ENCODE peak calls at places on chromosomes 4 and X, in five cellular contexts. One of them, this sample, is unnamed.

GRCh38 chr4:12724520-12724919 is 759.6 kb downstream of the RAB28 start:
- DNase-seq in K562: no peak
- DNase-seq in upper lobe of right lung: no peak
- DNase-seq in ascending aorta: no peak
- DNase-seq in tibial nerve: no peak
- DNase-seq in this sample: peak; percentile 30

GRCh38 chr4:1661695-1662094 is 22.4 kb downstream of the FAM53A start:
- DNase-seq in tibial nerve: no peak
- DNase-seq in upper lobe of right lung: no peak
- DNase-seq in K562: no peak
- DNase-seq in ascending aorta: no peak
- DNase-seq in this sample: no peak

GRCh38 chrX:135974279-135974856 is 580 bp upstream of the MMGT1 start:
- DNase-seq in upper lobe of right lung: peak; percentile 87
- DNase-seq in tibial nerve: peak; percentile 61
- DNase-seq in K562: no peak
- DNase-seq in ascending aorta: no peak
- DNase-seq in this sample: peak; percentile 86

GRCh38 chr4:87937523-87937922 is 38.0 kb upstream of the SPP1 start:
- DNase-seq in tibial nerve: no peak
- DNase-seq in ascending aorta: no peak
- DNase-seq in upper lobe of right lung: no peak
- DNase-seq in K562: no peak
- DNase-seq in this sample: no peak

GRCh38 chr4:148778980-148779675 is 336.9 kb upstream of the NR3C2 start:
- DNase-seq in ascending aorta: no peak
- DNase-seq in tibial nerve: no peak
- DNase-seq in upper lobe of right lung: no peak
- DNase-seq in K562: no peak
- DNase-seq in this sample: no peak

GRCh38 chr4:119149110-119149509 is 13.5 kb downstream of the MYOZ2 start:
- DNase-seq in tibial nerve: no peak
- DNase-seq in ascending aorta: no peak
- DNase-seq in upper lobe of right lung: no peak
- DNase-seq in K562: no peak
- DNase-seq in this sample: peak; percentile 10

GRCh38 chr4:122826596-122827257 is at the start of gene FGF2:
- DNase-seq in ascending aorta: peak; percentile 9
- DNase-seq in upper lobe of right lung: peak; percentile 69
- DNase-seq in K562: peak; percentile 60
- DNase-seq in tibial nerve: peak; percentile 54
- DNase-seq in this sample: peak; percentile 76

GRCh38 chr4:82371398-82371972 is 2.3 kb downstream of the HNRNPD start:
- DNase-seq in upper lobe of right lung: no peak
- DNase-seq in tibial nerve: no peak
- DNase-seq in K562: peak; percentile 59
- DNase-seq in ascending aorta: no peak
- DNase-seq in this sample: no peak

GRCh38 chr4:11931266-11931665 is 502.6 kb upstream of the HS3ST1 start:
- DNase-seq in tibial nerve: no peak
- DNase-seq in ascending aorta: no peak
- DNase-seq in K562: no peak
- DNase-seq in upper lobe of right lung: no peak
- DNase-seq in this sample: no peak

GRCh38 chr4:2059034-2059725 is at the start of gene NAT8L:
- DNase-seq in upper lobe of right lung: no peak
- DNase-seq in tibial nerve: no peak
- DNase-seq in ascending aorta: no peak
- DNase-seq in K562: peak; percentile 84
- DNase-seq in this sample: peak; percentile 83

GRCh38 chr4:6794189-6794588 is 11.7 kb downstream of the KIAA0232 start:
- DNase-seq in ascending aorta: no peak
- DNase-seq in K562: no peak
- DNase-seq in tibial nerve: no peak
- DNase-seq in upper lobe of right lung: no peak
- DNase-seq in this sample: no peak

GRCh38 chr4:6799091-6799490 is 16.6 kb downstream of the KIAA0232 start:
- DNase-seq in K562: no peak
- DNase-seq in ascending aorta: no peak
- DNase-seq in tibial nerve: no peak
- DNase-seq in upper lobe of right lung: no peak
- DNase-seq in this sample: no peak

DNA sequence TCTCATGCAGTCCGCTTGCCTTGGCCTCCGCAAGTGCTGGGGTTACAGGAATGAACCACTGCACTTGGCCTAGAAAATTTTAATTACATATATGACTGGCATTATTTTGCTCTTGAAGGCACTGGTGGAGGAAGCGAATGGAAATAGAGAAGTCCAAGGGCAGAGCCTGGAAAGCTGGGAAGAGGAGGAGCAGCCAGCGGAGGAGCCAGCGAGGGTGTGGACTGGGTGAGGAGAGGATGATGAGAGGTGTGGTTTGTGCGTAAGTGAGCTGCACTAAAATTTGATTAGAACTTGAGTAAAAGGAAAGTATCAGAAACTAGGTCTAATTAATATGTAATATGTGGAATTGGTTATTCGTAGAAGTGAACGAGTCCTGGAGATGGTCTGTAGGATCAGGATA is 13.3 kb downstream of the KIAA0232 start:
- DNase-seq in K562: no peak
- DNase-seq in ascending aorta: no peak
- DNase-seq in tibial nerve: no peak
- DNase-seq in upper lobe of right lung: no peak
- DNase-seq in this sample: no peak
- H3K4me1 ChIP-seq in K562: no peaks in the 10 kb centered on the region
- H3K4me1 ChIP-seq in ascending aorta: no peaks in the 10 kb centered on the region
- H3K4me1 ChIP-seq in tibial nerve: no peaks in the 10 kb centered on the region
- H3K4me1 ChIP-seq in upper lobe of right lung: peaks cover 9% of the 10 kb centered on the region
- H3K4me1 ChIP-seq in this sample: no peaks in the 10 kb centered on the region

DNA sequence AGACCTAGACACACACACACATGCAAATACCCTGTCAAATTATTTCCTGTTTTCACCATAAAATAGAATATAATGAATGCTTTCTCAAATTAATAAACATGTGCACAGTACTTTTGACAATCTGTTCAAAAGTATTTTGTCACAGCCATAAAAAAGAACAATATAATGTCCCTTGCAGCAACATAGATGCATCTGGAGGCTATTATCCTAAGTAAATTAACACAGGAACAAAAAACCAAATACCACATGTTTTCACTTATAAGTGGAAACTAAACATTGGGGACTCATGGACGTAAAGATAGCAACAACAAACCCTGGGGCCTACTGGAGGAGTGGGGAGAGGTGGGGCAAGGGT is 15.5 kb downstream of the RAB40A start:
- DNase-seq in K562: no peak
- DNase-seq in upper lobe of right lung: no peak
- DNase-seq in ascending aorta: no peak
- DNase-seq in tibial nerve: no peak
- DNase-seq in this sample: no peak
- H3K27ac ChIP-seq in K562: no peak overlapping the region
- H3K27ac ChIP-seq in upper lobe of right lung: no peak overlapping the region
- H3K27ac ChIP-seq in ascending aorta: no peak overlapping the region
- H3K27ac ChIP-seq in tibial nerve: no peak overlapping the region
- H3K27ac ChIP-seq in this sample: no peak overlapping the region

GRCh38 chr4:8268901-8269534 is 536 bp upstream of the HTRA3 start:
- DNase-seq in tibial nerve: no peak
- DNase-seq in ascending aorta: no peak
- DNase-seq in upper lobe of right lung: no peak
- DNase-seq in K562: no peak
- DNase-seq in this sample: no peak
- H3K4me1 ChIP-seq in tibial nerve: no peaks in the 10 kb centered on the region
- H3K4me1 ChIP-seq in ascending aorta: peaks cover 15% of the 10 kb centered on the region
- H3K4me1 ChIP-seq in upper lobe of right lung: peaks cover 23% of the 10 kb centered on the region
- H3K4me1 ChIP-seq in K562: peaks cover 30% of the 10 kb centered on the region
- H3K4me1 ChIP-seq in this sample: peaks cover 19% of the 10 kb centered on the region

DNA sequence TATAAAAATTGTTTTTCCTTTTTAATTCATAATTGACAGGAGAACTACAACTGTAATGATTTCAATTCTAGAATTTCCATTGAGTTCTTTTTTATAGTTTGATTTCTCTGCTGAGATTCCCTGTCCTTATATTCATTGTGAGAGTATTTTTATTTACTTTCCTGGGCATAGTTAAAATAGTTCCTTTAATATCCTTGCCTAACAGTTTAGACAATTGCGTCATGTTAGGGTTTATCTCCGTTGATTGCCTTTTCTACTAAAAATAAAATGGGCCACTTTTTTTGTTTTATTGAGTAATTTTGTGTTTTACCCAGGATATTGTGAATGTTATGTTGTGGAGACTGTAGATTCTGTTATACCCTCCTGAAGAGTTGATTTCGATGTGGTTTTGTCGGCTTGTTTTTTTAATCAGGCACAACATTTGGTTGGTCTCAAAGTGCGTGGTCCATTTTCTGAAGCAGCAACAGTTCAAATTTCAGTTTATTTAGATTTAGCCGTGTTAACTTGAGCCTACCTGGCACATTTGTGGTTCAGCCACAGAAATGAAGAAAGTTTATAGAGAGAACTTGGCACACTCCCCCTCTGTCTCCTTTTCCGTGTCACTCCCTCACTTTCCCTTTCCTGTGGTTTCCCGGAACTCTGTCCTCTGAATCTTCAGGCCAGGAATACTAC is 16.0 kb upstream of the PRRG1 start:
- DNase-seq in upper lobe of right lung: no peak
- DNase-seq in K562: no peak
- DNase-seq in tibial nerve: no peak
- DNase-seq in ascending aorta: no peak
- DNase-seq in this sample: peak; percentile 43
- H3K27ac ChIP-seq in upper lobe of right lung: no peak overlapping the region
- H3K27ac ChIP-seq in K562: no peak overlapping the region
- H3K27ac ChIP-seq in tibial nerve: no peak overlapping the region
- H3K27ac ChIP-seq in ascending aorta: no peak overlapping the region
- H3K27ac ChIP-seq in this sample: no peak overlapping the region

DNA sequence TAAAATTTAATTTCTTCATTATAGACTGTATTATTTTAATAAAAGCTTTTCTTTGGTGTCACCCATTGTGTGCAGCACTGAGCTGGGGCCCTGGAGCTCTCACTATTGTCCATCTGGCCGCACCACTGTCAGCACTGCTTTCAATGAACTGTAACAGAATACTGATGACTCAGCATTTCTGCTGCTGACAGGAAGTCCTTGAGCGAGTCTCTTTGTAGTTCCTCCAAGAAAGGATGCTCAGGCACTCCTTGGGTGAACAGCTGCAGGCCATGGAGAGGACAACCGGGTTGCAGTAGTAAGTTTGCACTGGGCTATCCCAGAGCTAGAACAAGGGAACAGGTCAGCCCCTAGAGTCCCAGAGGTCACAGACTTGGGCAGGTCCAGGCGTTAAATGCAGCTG is 81.6 kb downstream of the SORBS2 start:
- DNase-seq in tibial nerve: no peak
- DNase-seq in ascending aorta: no peak
- DNase-seq in K562: peak; percentile 11
- DNase-seq in upper lobe of right lung: no peak
- DNase-seq in this sample: peak; percentile 71
- H3K4me1 ChIP-seq in tibial nerve: no peaks in the 10 kb centered on the region
- H3K4me1 ChIP-seq in ascending aorta: peaks cover 37% of the 10 kb centered on the region
- H3K4me1 ChIP-seq in K562: no peaks in the 10 kb centered on the region
- H3K4me1 ChIP-seq in upper lobe of right lung: peaks cover 4% of the 10 kb centered on the region
- H3K4me1 ChIP-seq in this sample: peaks cover 9% of the 10 kb centered on the region

DNA sequence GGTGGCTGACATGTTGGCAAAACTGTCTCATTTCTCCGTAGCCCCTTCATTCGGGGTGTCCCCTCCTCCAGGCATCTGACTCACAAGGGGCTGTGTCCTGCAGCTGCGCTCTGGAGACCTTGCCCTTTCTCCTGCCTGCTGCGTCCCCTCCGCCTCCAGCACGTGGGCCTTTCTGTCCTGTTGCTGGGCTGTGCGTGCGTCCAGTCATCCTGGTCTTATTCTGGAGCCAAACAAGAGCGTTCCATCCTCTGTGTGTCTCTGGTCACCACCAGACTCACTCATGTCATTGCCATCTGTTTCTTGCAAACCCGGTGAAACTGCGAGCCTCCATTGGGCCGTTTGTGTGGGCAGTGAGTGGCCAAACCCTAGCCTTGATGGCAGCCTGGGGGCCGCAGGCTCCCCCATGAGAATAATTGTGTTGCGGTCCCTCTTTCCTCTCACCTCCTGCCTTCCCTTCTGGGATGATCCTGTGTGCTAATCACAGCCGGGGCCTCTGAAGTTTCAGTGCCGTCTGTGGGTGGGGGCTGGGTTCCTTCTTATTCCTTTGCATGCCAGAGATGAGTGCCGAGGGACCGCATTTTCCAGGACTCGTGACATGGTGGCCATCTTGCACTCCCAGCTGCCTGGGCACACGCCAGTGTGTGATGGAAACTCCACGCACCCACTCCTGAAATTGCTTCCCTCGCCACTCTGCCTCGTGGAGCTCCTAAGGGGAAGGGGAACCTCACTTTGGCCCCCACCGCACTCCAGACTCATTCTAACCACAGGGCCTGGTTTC is 89.2 kb downstream of the SORCS2 start:
- DNase-seq in ascending aorta: no peak
- DNase-seq in upper lobe of right lung: no peak
- DNase-seq in tibial nerve: no peak
- DNase-seq in K562: no peak
- DNase-seq in this sample: no peak
- H3K27ac ChIP-seq in ascending aorta: no peak overlapping the region
- H3K27ac ChIP-seq in upper lobe of right lung: no peak overlapping the region
- H3K27ac ChIP-seq in tibial nerve: peak overlapping the region; percentile 51
- H3K27ac ChIP-seq in K562: no peak overlapping the region
- H3K27ac ChIP-seq in this sample: no peak overlapping the region

GRCh38 chrX:37883196-37883595 is 35.8 kb upstream of the DYNLT3 start:
- DNase-seq in ascending aorta: no peak
- DNase-seq in K562: no peak
- DNase-seq in upper lobe of right lung: no peak
- DNase-seq in tibial nerve: no peak
- DNase-seq in this sample: no peak
- H3K4me1 ChIP-seq in ascending aorta: no peaks in the 10 kb centered on the region
- H3K4me1 ChIP-seq in K562: no peaks in the 10 kb centered on the region
- H3K4me1 ChIP-seq in upper lobe of right lung: no peaks in the 10 kb centered on the region
- H3K4me1 ChIP-seq in tibial nerve: no peaks in the 10 kb centered on the region
- H3K4me1 ChIP-seq in this sample: no peaks in the 10 kb centered on the region

GRCh38 chrX:2320580-2321327 is 180.0 kb downstream of the DHRSX start:
- DNase-seq in upper lobe of right lung: peak; percentile 78
- DNase-seq in tibial nerve: peak; percentile 14
- DNase-seq in ascending aorta: no peak
- DNase-seq in K562: no peak
- DNase-seq in this sample: peak; percentile 75

GRCh38 chrX:2318371-2318770 is 182.4 kb downstream of the DHRSX start:
- DNase-seq in K562: no peak
- DNase-seq in ascending aorta: no peak
- DNase-seq in upper lobe of right lung: no peak
- DNase-seq in tibial nerve: no peak
- DNase-seq in this sample: no peak

GRCh38 chrX:2324116-2324515 is 176.7 kb downstream of the DHRSX start:
- DNase-seq in upper lobe of right lung: no peak
- DNase-seq in ascending aorta: no peak
- DNase-seq in tibial nerve: no peak
- DNase-seq in K562: no peak
- DNase-seq in this sample: no peak

GRCh38 chrX:2320089-2320488 is 180.7 kb downstream of the DHRSX start:
- DNase-seq in K562: no peak
- DNase-seq in tibial nerve: no peak
- DNase-seq in ascending aorta: no peak
- DNase-seq in upper lobe of right lung: no peak
- DNase-seq in this sample: no peak

DNA sequence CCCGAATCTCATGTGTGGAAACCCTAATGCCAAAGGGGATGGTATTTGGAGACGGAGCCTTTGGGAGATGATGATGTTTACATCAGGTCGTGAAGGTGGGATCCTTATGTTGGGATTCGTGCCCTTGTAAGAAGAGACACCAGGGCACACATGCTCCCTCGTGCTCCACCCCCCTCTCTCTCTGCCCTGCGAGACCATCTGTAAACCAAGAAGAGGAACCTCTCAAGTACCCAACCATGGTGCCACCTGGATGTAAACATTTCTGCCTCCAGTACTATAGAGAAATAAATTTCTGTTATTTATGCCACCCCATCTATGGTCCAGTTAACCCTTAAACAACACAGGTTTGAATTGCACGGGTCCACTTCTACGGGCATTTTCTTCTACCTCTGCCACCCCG is 179.4 kb downstream of the DHRSX start:
- DNase-seq in tibial nerve: no peak
- DNase-seq in upper lobe of right lung: no peak
- DNase-seq in K562: no peak
- DNase-seq in ascending aorta: no peak
- DNase-seq in this sample: no peak
- H3K27ac ChIP-seq in tibial nerve: no peak overlapping the region
- H3K27ac ChIP-seq in upper lobe of right lung: peak overlapping the region; percentile 78
- H3K27ac ChIP-seq in K562: no peak overlapping the region
- H3K27ac ChIP-seq in ascending aorta: no peak overlapping the region
- H3K27ac ChIP-seq in this sample: peak overlapping the region; percentile 78